ENCODE peak calls at places on chromosome 12, in four cellular contexts. W is esophagus squamous epithelium, Q is AG04450, M is kidney epithelial cell. Y is an unnamed sample.

GRCh38 chr12:9331218-9331626 is 123.0 kb upstream of the PZP start:
- DNase-seq in W (no peak), Q (no peak), M (no peak), Y (no peak)

GRCh38 chr12:78802593-78802992 is 62.0 kb upstream of the SYT1 start:
- DNase-seq in W (no peak), Q (peak), M (peak), Y (no peak)

GRCh38 chr12:65899289-65899688 is 75.0 kb downstream of the HMGA2 start:
- DNase-seq in W (no peak), Q (no peak), M (no peak), Y (no peak)

GRCh38 chr12:12016284-12017100 is 54.2 kb upstream of the BCL2L14 start:
- DNase-seq in W (no peak), Q (no peak), M (no peak), Y (no peak)

GRCh38 chr12:46373303-46374182 is 970 bp upstream of the SLC38A2 start:
- DNase-seq in W (no peak), Q (no peak), M (no peak), Y (no peak)

GRCh38 chr12:46219892-46220655 is 48.8 kb downstream of the SLC38A1 start:
- DNase-seq in W (no peak), Q (peak), M (peak), Y (peak)

GRCh38 chr12:33757701-33758100 is 264.6 kb upstream of the ALG10 start:
- DNase-seq in W (no peak), Q (no peak), M (no peak), Y (no peak)

GRCh38 chr12:19191563-19191962 is 62.0 kb downstream of the PLEKHA5 start:
- DNase-seq in W (no peak), Q (no peak), M (no peak), Y (peak)

GRCh38 chr12:82835217-82835616 is 148.5 kb downstream of the TMTC2 start:
- DNase-seq in W (no peak), Q (no peak), M (no peak), Y (no peak)

GRCh38 chr12:117863004-117863709 is 105.6 kb downstream of the KSR2 start:
- DNase-seq in W (no peak), Q (no peak), M (no peak), Y (no peak)

GRCh38 chr12:18345021-18345735 is 83.9 kb downstream of the PIK3C2G start:
- DNase-seq in W (no peak), Q (no peak), M (no peak), Y (no peak)

GRCh38 chr12:41242613-41243012 is 54.5 kb downstream of the PDZRN4 start:
- DNase-seq in W (no peak), Q (no peak), M (no peak), Y (no peak)

GRCh38 chr12:130971871-130972588 is 18.3 kb downstream of the ADGRD1 start:
- DNase-seq in W (no peak), Q (no peak), M (no peak), Y (no peak)

GRCh38 chr12:52331833-52332232 is 10.6 kb upstream of the KRT83 start:
- DNase-seq in W (no peak), Q (no peak), M (no peak), Y (no peak)

GRCh38 chr12:132329036-132329738 is at the start of gene GALNT9:
- DNase-seq in W (no peak), Q (no peak), M (no peak), Y (no peak)

GRCh38 chr12:49624919-49625577 is 1.7 kb downstream of the PRPF40B start:
- DNase-seq in W (no peak), Q (no peak), M (no peak), Y (peak)

GRCh38 chr12:50918584-50919316 is 33.6 kb upstream of the HIGD1C start:
- DNase-seq in W (no peak), Q (peak), M (no peak), Y (no peak)
- H3K4me3 ChIP-seq in W (no peak), Q (no peak), M (no peak), Y (no peak)

DNA sequence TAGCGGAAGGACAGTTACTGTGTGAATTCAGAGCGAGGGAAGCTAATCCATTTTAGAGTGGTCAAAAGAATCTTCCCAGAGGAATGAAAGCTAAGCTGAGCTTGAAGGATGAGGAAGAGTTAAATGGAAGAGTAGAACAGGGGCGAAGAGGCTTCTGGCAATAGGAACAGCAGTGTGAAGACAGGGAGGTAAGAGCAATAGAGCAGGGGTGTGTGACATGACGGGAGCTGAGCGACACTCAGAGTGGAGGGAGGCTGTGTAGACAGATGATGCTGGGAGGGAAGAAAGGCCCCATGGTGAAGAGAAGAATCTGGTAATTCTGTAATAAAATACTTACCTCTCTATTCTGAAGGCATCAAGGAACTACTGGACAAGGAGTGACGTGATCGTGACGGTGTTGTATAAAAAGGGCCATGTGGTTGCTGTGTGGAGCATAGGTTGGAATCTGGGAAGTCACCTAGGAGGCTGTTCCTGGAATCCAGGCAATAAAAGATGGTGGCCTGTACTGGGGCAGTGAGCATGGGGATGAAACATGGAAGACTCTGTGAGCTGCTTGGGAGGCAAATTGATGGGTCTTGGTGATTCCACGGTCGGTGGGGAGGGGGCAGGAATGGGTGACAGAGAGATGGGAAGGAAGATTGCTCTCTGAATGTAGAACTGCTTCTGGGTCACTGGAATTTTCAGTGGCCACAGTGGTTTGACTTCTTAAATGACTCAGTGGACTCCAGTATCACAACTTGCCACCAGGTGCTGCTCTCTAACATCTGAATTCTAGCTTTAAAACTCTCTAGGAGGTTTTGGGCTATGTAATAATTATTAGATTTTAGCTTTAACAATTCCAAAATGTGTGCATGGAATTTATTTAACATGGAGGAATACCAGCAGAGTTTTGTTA is 164.1 kb downstream of the ATP23 start:
- DNase-seq in W (no peak), Q (no peak), M (no peak), Y (no peak)
- TF ChIP-seq CTCF in W (no peak), Q (peak), M (peak), Y (peak)

GRCh38 chr12:47824198-47824597 is 4.5 kb upstream of the HDAC7 start:
- DNase-seq in W (no peak), Q (no peak), M (no peak), Y (no peak)
- H3K4me3 ChIP-seq in W (no peak), Q (no peak), M (no peak), Y (no peak)

GRCh38 chr12:54865683-54866324 is 11.5 kb downstream of the MUCL1 start:
- DNase-seq in W (no peak), Q (no peak), M (no peak), Y (no peak)
- TF ChIP-seq CTCF in W (no peak), Q (no peak), M (no peak), Y (no peak)

DNA sequence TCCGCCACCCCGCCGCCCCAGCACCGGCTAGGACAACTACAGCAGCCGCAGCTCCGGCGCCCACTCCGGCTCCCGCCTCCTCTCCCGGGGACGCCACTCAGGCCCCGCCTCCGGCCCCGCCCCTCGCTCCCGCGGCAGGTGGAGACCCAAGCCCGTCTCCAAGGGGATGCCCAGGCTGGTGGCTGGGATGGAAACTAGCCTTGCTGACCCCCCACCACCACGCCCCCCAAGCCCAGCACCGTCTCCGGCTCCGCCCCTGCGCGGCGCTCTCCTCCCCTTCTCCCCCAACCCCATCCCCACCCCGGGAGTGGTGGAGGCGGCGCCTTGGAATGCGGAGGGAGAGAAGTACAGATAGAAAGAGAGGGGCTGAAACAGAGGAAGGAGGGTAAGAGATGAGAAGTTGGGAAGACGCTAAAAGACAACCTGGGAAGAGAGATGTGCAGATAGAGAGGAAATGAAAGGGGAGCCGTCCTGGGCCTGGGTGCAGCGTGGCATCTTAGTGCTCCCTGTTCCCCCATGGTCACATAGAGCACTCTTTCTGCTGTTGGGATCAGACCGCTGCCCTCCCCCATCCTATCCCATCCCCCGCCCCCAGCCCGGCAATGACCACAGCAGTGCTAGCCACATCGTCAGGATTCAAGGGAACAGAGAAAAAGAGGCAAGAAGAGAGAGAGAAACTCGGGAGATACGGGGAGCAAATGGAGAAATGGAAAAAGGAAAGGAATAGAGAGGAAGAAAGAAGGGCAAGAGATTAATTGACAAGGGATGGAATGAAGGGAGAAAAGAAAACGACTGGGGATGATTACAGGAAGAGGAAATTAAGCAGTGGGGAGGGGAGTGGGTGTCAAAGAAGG is at the start of gene ITGA7:
- DNase-seq in W (no peak), Q (no peak), M (no peak), Y (no peak)
- H3K4me3 ChIP-seq in W (peak), Q (peak), M (peak), Y (peak)

GRCh38 chr12:122081108-122081696 is 2.6 kb downstream of the MLXIP start:
- DNase-seq in W (no peak), Q (no peak), M (no peak), Y (no peak)

GRCh38 chr12:122080149-122081107 is 1.9 kb downstream of the MLXIP start:
- DNase-seq in W (no peak), Q (peak), M (no peak), Y (peak)

GRCh38 chr12:122082621-122083356 is 4.2 kb downstream of the MLXIP start:
- DNase-seq in W (no peak), Q (no peak), M (no peak), Y (no peak)

GRCh38 chr12:122079532-122080081 is 1.1 kb downstream of the MLXIP start:
- DNase-seq in W (no peak), Q (no peak), M (no peak), Y (no peak)

DNA sequence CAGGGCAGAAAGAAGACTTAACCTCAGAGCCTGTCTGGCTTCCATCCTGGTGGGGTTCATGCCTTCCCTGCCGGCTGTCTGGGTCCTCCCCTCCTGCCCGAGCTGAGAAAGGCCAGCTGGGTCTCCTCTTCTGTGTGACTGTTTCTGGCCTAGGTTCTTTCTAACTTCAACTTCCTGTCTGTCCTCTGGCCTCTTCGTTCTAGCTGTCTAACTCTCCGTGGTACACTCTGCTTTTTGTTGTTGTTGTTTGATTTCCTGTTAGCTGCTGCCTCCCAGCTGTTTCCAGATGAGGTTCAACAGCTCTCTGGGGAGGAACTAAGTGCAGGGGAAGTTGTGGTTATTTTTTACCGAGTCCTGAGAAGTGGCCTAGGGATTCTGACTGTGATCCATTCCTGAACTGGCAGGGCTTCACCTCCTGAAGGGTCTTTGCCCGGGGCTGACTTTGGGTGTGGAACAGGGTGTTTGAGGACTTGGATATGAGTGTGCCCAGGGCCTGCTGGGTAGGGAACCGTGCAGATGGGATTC is 3.2 kb downstream of the MLXIP start:
- DNase-seq in W (no peak), Q (no peak), M (no peak), Y (no peak)
- TF ChIP-seq CTCF in W (no peak), Q (no peak), M (no peak), Y (peak)

DNA sequence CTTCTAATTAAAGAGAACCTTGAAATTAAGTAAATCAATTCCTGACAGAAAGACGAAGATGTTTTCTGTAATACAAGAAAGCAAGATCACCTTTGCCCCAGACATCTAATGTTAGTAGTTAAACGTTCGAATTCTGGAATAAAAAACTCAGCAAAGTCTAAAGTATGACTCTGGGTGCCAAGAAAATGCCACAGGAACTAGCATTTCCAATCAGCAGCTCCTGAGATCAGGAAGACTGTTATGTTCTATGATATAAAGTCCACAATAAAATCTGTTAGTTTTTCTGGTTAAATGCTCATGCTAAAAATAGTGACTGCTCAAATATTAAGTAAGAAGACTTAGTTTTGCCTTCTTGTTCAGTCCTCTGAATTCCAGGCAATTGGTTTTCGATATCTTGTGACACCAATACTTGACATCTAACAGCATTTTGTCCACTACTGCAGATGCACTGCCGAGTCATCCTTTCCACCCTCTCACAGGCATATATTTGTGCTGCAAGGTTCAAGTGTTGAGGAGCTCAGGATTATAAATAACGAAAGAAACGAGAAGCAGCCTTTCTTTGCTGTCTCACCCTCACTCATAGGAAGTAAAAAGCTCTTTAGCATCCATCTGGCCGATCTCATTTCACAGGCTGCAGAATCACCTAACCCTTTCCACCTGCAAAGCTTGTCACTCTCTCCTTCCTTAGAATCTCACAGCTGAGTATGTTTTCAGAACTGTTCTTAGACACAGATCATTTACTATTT is 32.0 kb downstream of the SSH1 start:
- DNase-seq in W (no peak), Q (no peak), M (no peak), Y (no peak)
- H3K4me3 ChIP-seq in W (no peak), Q (peak), M (no peak), Y (peak)

GRCh38 chr12:92604786-92605185 is 98.0 kb upstream of the PLEKHG7 start:
- DNase-seq in W (no peak), Q (no peak), M (no peak), Y (no peak)

GRCh38 chr12:92606956-92607355 is 95.8 kb upstream of the PLEKHG7 start:
- DNase-seq in W (no peak), Q (no peak), M (no peak), Y (no peak)

GRCh38 chr12:92612611-92613010 is 90.2 kb upstream of the PLEKHG7 start:
- DNase-seq in W (no peak), Q (no peak), M (no peak), Y (no peak)

GRCh38 chr12:92605621-92606170 is 97.1 kb upstream of the PLEKHG7 start:
- DNase-seq in W (no peak), Q (no peak), M (no peak), Y (no peak)

GRCh38 chr12:92608418-92609091 is 94.2 kb upstream of the PLEKHG7 start:
- DNase-seq in W (no peak), Q (no peak), M (no peak), Y (no peak)
- TF ChIP-seq CTCF in W (peak), Q (peak), M (peak), Y (peak)

Y was measured in epithelial cell of proximal tubule.